ENCODE peak calls at places on chromosomes 12 and 14, in nine cellular contexts. One of them, this sample, is unnamed.
A peak's percentile ranks its signal among the peaks of the same experiment; 100 is the strongest.

GRCh38 chr12:120737557-120738251 is 12.1 kb downstream of the ACADS start:
- DNase-seq in EL: no peak
- DNase-seq in colonic mucosa: no peak
- DNase-seq in NCI-H2171 treated with DMSO at 0.1 percent for 48 hours: no peak
- DNase-seq in HuH-7: no peak
- DNase-seq in aorta: no peak
- DNase-seq in left cardiac atrium: no peak
- DNase-seq in NCI-H446 treated with DMSO at 0.1 percent for 48 hours: no peak
- DNase-seq in bronchial epithelial cell: no peak
- DNase-seq in this sample: no peak

GRCh38 chr14:52690983-52691760 is 4.2 kb downstream of the ERO1A start:
- DNase-seq in EL: no peak
- DNase-seq in colonic mucosa: no peak
- DNase-seq in NCI-H2171 treated with DMSO at 0.1 percent for 48 hours: no peak
- DNase-seq in HuH-7: no peak
- DNase-seq in aorta: no peak
- DNase-seq in left cardiac atrium: no peak
- DNase-seq in NCI-H446 treated with DMSO at 0.1 percent for 48 hours: no peak
- DNase-seq in bronchial epithelial cell: no peak
- DNase-seq in this sample: no peak

GRCh38 chr14:26056232-26056631 is 541.6 kb downstream of the NOVA1 start:
- DNase-seq in EL: no peak
- DNase-seq in colonic mucosa: no peak
- DNase-seq in NCI-H2171 treated with DMSO at 0.1 percent for 48 hours: no peak
- DNase-seq in HuH-7: no peak
- DNase-seq in aorta: no peak
- DNase-seq in left cardiac atrium: no peak
- DNase-seq in NCI-H446 treated with DMSO at 0.1 percent for 48 hours: no peak
- DNase-seq in bronchial epithelial cell: no peak
- DNase-seq in this sample: no peak

GRCh38 chr12:107079172-107080011 is 14.0 kb downstream of the CRY1 start:
- DNase-seq in EL: peak; percentile 39
- DNase-seq in colonic mucosa: no peak
- DNase-seq in NCI-H2171 treated with DMSO at 0.1 percent for 48 hours: peak; percentile 22
- DNase-seq in HuH-7: no peak
- DNase-seq in aorta: no peak
- DNase-seq in left cardiac atrium: no peak
- DNase-seq in NCI-H446 treated with DMSO at 0.1 percent for 48 hours: no peak
- DNase-seq in bronchial epithelial cell: peak; percentile 69
- DNase-seq in this sample: no peak

GRCh38 chr12:105060715-105061378 is 23.4 kb downstream of the ALDH1L2 start:
- DNase-seq in EL: no peak
- DNase-seq in colonic mucosa: no peak
- DNase-seq in NCI-H2171 treated with DMSO at 0.1 percent for 48 hours: no peak
- DNase-seq in HuH-7: no peak
- DNase-seq in aorta: no peak
- DNase-seq in left cardiac atrium: no peak
- DNase-seq in NCI-H446 treated with DMSO at 0.1 percent for 48 hours: no peak
- DNase-seq in bronchial epithelial cell: peak; percentile 74
- DNase-seq in this sample: no peak

GRCh38 chr12:75889214-75889613 is 142.4 kb downstream of the PHLDA1 start:
- DNase-seq in EL: peak; percentile 11
- DNase-seq in colonic mucosa: no peak
- DNase-seq in NCI-H2171 treated with DMSO at 0.1 percent for 48 hours: no peak
- DNase-seq in HuH-7: no peak
- DNase-seq in aorta: no peak
- DNase-seq in left cardiac atrium: no peak
- DNase-seq in NCI-H446 treated with DMSO at 0.1 percent for 48 hours: no peak
- DNase-seq in bronchial epithelial cell: no peak
- DNase-seq in this sample: peak; percentile 64

GRCh38 chr12:118360785-118361404 is 11.8 kb downstream of the TAOK3 start:
- DNase-seq in EL: peak; percentile 69
- DNase-seq in colonic mucosa: no peak
- DNase-seq in NCI-H2171 treated with DMSO at 0.1 percent for 48 hours: no peak
- DNase-seq in HuH-7: no peak
- DNase-seq in aorta: no peak
- DNase-seq in left cardiac atrium: no peak
- DNase-seq in NCI-H446 treated with DMSO at 0.1 percent for 48 hours: no peak
- DNase-seq in bronchial epithelial cell: peak; percentile 84
- DNase-seq in this sample: no peak

GRCh38 chr12:79847417-79847816 is 87.5 kb downstream of the PPP1R12A start:
- DNase-seq in EL: no peak
- DNase-seq in colonic mucosa: no peak
- DNase-seq in NCI-H2171 treated with DMSO at 0.1 percent for 48 hours: no peak
- DNase-seq in HuH-7: no peak
- DNase-seq in aorta: no peak
- DNase-seq in left cardiac atrium: no peak
- DNase-seq in NCI-H446 treated with DMSO at 0.1 percent for 48 hours: no peak
- DNase-seq in bronchial epithelial cell: no peak
- DNase-seq in this sample: no peak

GRCh38 chr12:116236986-116237385 is 40.5 kb downstream of the MED13L start:
- DNase-seq in EL: no peak
- DNase-seq in colonic mucosa: no peak
- DNase-seq in NCI-H2171 treated with DMSO at 0.1 percent for 48 hours: no peak
- DNase-seq in HuH-7: no peak
- DNase-seq in aorta: no peak
- DNase-seq in left cardiac atrium: no peak
- DNase-seq in NCI-H446 treated with DMSO at 0.1 percent for 48 hours: no peak
- DNase-seq in bronchial epithelial cell: no peak
- DNase-seq in this sample: no peak

GRCh38 chr12:51548241-51548640 is 42.8 kb upstream of the SCN8A start:
- DNase-seq in EL: no peak
- DNase-seq in colonic mucosa: no peak
- DNase-seq in NCI-H2171 treated with DMSO at 0.1 percent for 48 hours: no peak
- DNase-seq in HuH-7: no peak
- DNase-seq in aorta: no peak
- DNase-seq in left cardiac atrium: no peak
- DNase-seq in NCI-H446 treated with DMSO at 0.1 percent for 48 hours: no peak
- DNase-seq in bronchial epithelial cell: no peak
- DNase-seq in this sample: no peak

This sample was measured in testis.